ENCODE peak calls at places on chromosome 3, in nine cellular contexts. E is adrenal gland, T is GM10248, G is neural crest cell, L is chondrocyte, P is choroid plexus epithelial cell, I is colonic mucosa, R is pancreas, C is nephron progenitor cell. Y is an unnamed sample.

GRCh38 chr3:99659032-99659431 is 20.6 kb downstream of the COL8A1 start:
- DNase-seq in C (no peak), L (no peak), G (no peak), P (peak; percentile 100), R (no peak), E (no peak), I (no peak), T (no peak), Y (peak; percentile 94)

GRCh38 chr3:161069441-161070251 is 35.5 kb downstream of the B3GALNT1 start:
- DNase-seq in C (no peak), R (peak; percentile 82), P (peak; percentile 57), T (peak; percentile 69), L (no peak), E (no peak), I (no peak), G (no peak), Y (peak; percentile 92)

GRCh38 chr3:106610362-106610997 is 741.7 kb upstream of the CBLB start:
- DNase-seq in C (no peak), T (no peak), R (no peak), P (peak; percentile 49), E (no peak), I (no peak), G (no peak), L (no peak), Y (peak; percentile 57)

GRCh38 chr3:184716652-184717607 is 5.1 kb upstream of the MAGEF1 start:
- DNase-seq in G (peak; percentile 45), E (no peak), L (no peak), R (no peak), C (peak; percentile 71), T (no peak), P (peak; percentile 63), I (no peak), Y (peak; percentile 51)

GRCh38 chr3:19885468-19885867 is 48.5 kb downstream of the EFHB start:
- DNase-seq in I (no peak), E (no peak), C (peak; percentile 4), P (peak; percentile 66), R (no peak), G (no peak), L (no peak), T (peak; percentile 50), Y (peak; percentile 45)

GRCh38 chr3:19688767-19689166 is 245.2 kb downstream of the EFHB start:
- DNase-seq in T (no peak), G (no peak), I (no peak), E (no peak), P (no peak), R (no peak), L (no peak), C (no peak), Y (peak; percentile 11)

GRCh38 chr3:33278106-33278672 is 947 bp downstream of the FBXL2 start:
- DNase-seq in T (no peak), G (no peak), E (no peak), R (no peak), P (no peak), I (no peak), L (no peak), C (no peak), Y (peak; percentile 37)

GRCh38 chr3:126749547-126749875 is 45.5 kb downstream of the CHCHD6 start:
- DNase-seq in L (no peak), R (no peak), I (no peak), E (no peak), C (no peak), P (no peak), T (no peak), G (no peak), Y (no peak)

GRCh38 chr3:4426782-4427344 is 40.2 kb downstream of the SUMF1 start:
- DNase-seq in G (no peak), E (no peak), P (peak; percentile 98), R (no peak), L (no peak), I (no peak), T (peak; percentile 31), C (peak; percentile 24), Y (peak; percentile 82)

GRCh38 chr3:10170915-10171478 is 6.3 kb downstream of the IRAK2 start:
- DNase-seq in C (no peak), R (no peak), G (no peak), I (no peak), L (no peak), E (no peak), P (no peak), T (no peak), Y (no peak)

GRCh38 chr3:13130464-13131193 is 57.4 kb upstream of the IQSEC1 start:
- DNase-seq in R (no peak), T (no peak), C (no peak), P (no peak), L (no peak), I (no peak), E (no peak), G (no peak), Y (no peak)

GRCh38 chr3:105653868-105654267 is 214.9 kb downstream of the CBLB start:
- DNase-seq in T (no peak), L (no peak), C (no peak), E (no peak), P (no peak), R (no peak), I (no peak), G (no peak), Y (no peak)

GRCh38 chr3:14716593-14716992 is 41.7 kb downstream of the C3orf20 start:
- DNase-seq in G (no peak), T (no peak), L (no peak), E (no peak), C (no peak), R (no peak), P (no peak), I (no peak), Y (no peak)
- TF ChIP-seq CTCF in G (no peak), T (no peak), L (no peak), E (no peak), C (no peak), R (no peak), P (no peak), I (no peak), Y (no peak)

DNA sequence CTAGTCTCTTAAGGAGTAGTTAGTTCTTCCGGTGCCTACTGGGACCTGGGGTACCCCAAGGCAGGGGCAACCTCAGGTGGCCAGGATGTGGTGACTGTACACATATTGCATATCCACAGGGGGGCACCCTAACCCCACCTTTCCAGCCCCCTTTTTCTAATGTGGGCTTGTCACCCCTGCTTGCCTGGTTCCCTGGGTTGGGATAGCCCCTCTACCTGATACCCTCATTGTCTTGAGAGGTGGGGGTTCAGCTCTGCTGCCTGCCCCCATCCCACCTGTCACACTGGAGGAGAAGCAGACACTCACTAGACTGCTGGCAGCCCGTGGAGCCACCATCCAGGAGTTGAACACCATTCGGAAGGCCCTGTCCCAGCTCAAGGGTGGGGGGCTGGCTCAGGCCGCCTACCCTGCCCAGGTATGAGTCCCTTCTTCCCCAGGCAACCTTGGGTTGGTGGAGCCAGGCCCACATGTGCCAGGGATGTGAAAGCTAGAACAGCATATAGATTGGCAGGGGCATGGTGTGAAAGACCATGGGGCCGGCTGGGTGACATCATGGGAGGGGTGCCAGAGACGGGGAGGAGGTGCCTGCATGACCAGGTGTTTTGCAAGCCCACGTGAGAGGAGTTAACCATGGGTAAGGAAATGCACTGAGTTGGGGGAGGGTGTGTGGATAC is 4.0 kb downstream of the GLYCTK start:
- DNase-seq in E (no peak), I (peak; percentile 55), T (peak; percentile 76), L (peak; percentile 68), P (peak; percentile 41), G (peak; percentile 58), R (peak; percentile 42), C (peak; percentile 63), Y (no peak)
- TF ChIP-seq CTCF in E (peak; percentile 59), I (peak; percentile 51), T (peak; percentile 64), L (peak; percentile 78), P (peak; percentile 67), G (peak; percentile 73), R (peak; percentile 31), C (peak; percentile 62), Y (peak; percentile 34)

DNA sequence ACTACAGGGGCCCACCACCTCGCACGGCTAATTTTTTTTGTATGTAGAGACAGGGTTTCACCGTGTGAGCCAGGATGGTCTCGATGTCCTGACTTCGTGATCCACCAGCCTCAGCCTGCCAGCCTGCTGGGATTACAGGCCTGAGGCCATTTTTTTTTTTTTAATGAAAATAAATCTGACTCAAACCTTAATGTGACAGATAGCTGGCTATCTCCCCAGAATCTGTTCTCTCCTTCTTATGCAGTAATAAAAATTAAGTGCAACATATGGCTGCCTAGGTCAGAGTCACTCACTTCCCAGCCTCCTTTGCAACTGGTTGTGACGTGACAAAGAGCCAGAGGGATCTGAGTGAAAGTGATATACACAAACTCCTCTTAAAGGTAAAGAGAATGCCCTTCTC is 53.0 kb downstream of the ZNF148 start:
- DNase-seq in I (no peak), L (no peak), R (no peak), T (no peak), G (no peak), E (peak; percentile 68), C (no peak), P (no peak), Y (peak; percentile 85)
- TF ChIP-seq CTCF in I (no peak), L (no peak), R (no peak), T (no peak), G (no peak), E (no peak), C (no peak), P (no peak), Y (no peak)

GRCh38 chr3:157447026-157447694 is 10.5 kb downstream of the PTX3 start:
- DNase-seq in G (no peak), T (no peak), L (no peak), E (no peak), C (no peak), I (no peak), P (peak; percentile 86), R (no peak), Y (peak; percentile 53)
- TF ChIP-seq CTCF in G (peak; percentile 60), T (no peak), L (peak; percentile 91), E (peak; percentile 41), C (peak; percentile 35), I (no peak), P (peak; percentile 87), R (no peak), Y (peak; percentile 65)

GRCh38 chr3:73863546-73864079 is 238.9 kb upstream of the PDZRN3 start:
- DNase-seq in C (no peak), E (no peak), T (no peak), P (no peak), I (no peak), L (no peak), G (no peak), R (no peak), Y (no peak)

GRCh38 chr3:73867524-73867923 is 242.8 kb upstream of the PDZRN3 start:
- DNase-seq in G (no peak), P (no peak), E (no peak), R (no peak), T (no peak), C (no peak), I (no peak), L (no peak), Y (no peak)

GRCh38 chr3:73874596-73874995 is 249.9 kb upstream of the PDZRN3 start:
- DNase-seq in C (no peak), G (no peak), E (no peak), T (no peak), I (no peak), R (no peak), P (no peak), L (no peak), Y (no peak)

GRCh38 chr3:73868688-73869315 is 244.1 kb upstream of the PDZRN3 start:
- DNase-seq in E (peak; percentile 81), I (peak; percentile 40), G (peak; percentile 54), L (no peak), R (peak; percentile 50), T (no peak), C (peak; percentile 45), P (peak; percentile 67), Y (peak; percentile 54)
- TF ChIP-seq CTCF in E (peak; percentile 66), I (peak; percentile 33), G (peak; percentile 82), L (peak; percentile 93), R (peak; percentile 43), T (peak; percentile 3), C (peak; percentile 67), P (peak; percentile 64), Y (peak; percentile 55)